ENCODE peak calls at places on chromosomes 11 and 22, in four cellular contexts. One of them, this sample, is unnamed.

GRCh38 chr22:38737302-38738060 is 18.3 kb downstream of the SUN2 start:
- DNase-seq in lower leg skin: no peak
- DNase-seq in activated naive CD4-positive, alpha-beta T cell: no peak
- DNase-seq in mucosa of gallbladder: no peak
- DNase-seq in this sample: no peak

GRCh38 chr11:119676461-119677020 is 52.5 kb downstream of the NECTIN1 start:
- DNase-seq in mucosa of gallbladder: no peak
- DNase-seq in lower leg skin: no peak
- DNase-seq in activated naive CD4-positive, alpha-beta T cell: no peak
- DNase-seq in this sample: no peak

GRCh38 chr22:30695351-30695762 is 683 bp downstream of the OSBP2 start:
- DNase-seq in lower leg skin: peak
- DNase-seq in activated naive CD4-positive, alpha-beta T cell: no peak
- DNase-seq in mucosa of gallbladder: no peak
- DNase-seq in this sample: no peak

GRCh38 chr22:28977481-28977971 is 84.1 kb downstream of the C22orf31 start:
- DNase-seq in mucosa of gallbladder: no peak
- DNase-seq in activated naive CD4-positive, alpha-beta T cell: no peak
- DNase-seq in lower leg skin: no peak
- DNase-seq in this sample: no peak

GRCh38 chr11:130480166-130480565 is 31.7 kb downstream of the ADAMTS15 start:
- DNase-seq in activated naive CD4-positive, alpha-beta T cell: no peak
- DNase-seq in lower leg skin: peak
- DNase-seq in mucosa of gallbladder: no peak
- DNase-seq in this sample: no peak

GRCh38 chr22:48535868-48536690 is 1291.6 kb downstream of the BRD1 start:
- DNase-seq in activated naive CD4-positive, alpha-beta T cell: no peak
- DNase-seq in mucosa of gallbladder: no peak
- DNase-seq in lower leg skin: no peak
- DNase-seq in this sample: no peak

GRCh38 chr11:47329431-47329993 is 23.0 kb downstream of the MYBPC3 start:
- DNase-seq in activated naive CD4-positive, alpha-beta T cell: no peak
- DNase-seq in lower leg skin: no peak
- DNase-seq in mucosa of gallbladder: no peak
- DNase-seq in this sample: no peak

GRCh38 chr11:44637477-44637876 is 72.0 kb downstream of the CD82 start:
- DNase-seq in lower leg skin: no peak
- DNase-seq in mucosa of gallbladder: no peak
- DNase-seq in activated naive CD4-positive, alpha-beta T cell: no peak
- DNase-seq in this sample: no peak

GRCh38 chr22:30016596-30016995 is 63.7 kb upstream of the HORMAD2 start:
- DNase-seq in mucosa of gallbladder: no peak
- DNase-seq in lower leg skin: no peak
- DNase-seq in activated naive CD4-positive, alpha-beta T cell: no peak
- DNase-seq in this sample: no peak

GRCh38 chr11:68721075-68721474 is 30.2 kb downstream of the TESMIN start:
- DNase-seq in activated naive CD4-positive, alpha-beta T cell: no peak
- DNase-seq in lower leg skin: no peak
- DNase-seq in mucosa of gallbladder: no peak
- DNase-seq in this sample: no peak

GRCh38 chr11:12692238-12693074 is 18.2 kb downstream of the TEAD1 start:
- DNase-seq in mucosa of gallbladder: peak
- DNase-seq in activated naive CD4-positive, alpha-beta T cell: no peak
- DNase-seq in lower leg skin: peak
- DNase-seq in this sample: no peak